ENCODE peak calls at places on chromosomes 16 and 17, in five cellular contexts. Y is ovary, K is A549, F is esophagus squamous epithelium, W is K562. H is an unnamed sample.
A peak's percentile ranks its signal among the peaks of the same experiment; 100 is the strongest.

GRCh38 chr17:14205992-14206461 is 30.6 kb downstream of the CDRT15 start:
- DNase-seq in Y (no peak), K (no peak), F (no peak), W (no peak), H (no peak)

GRCh38 chr16:12006637-12007036 is 30.1 kb downstream of the SNX29 start:
- DNase-seq in Y (no peak), K (no peak), W (no peak), F (no peak), H (no peak)

GRCh38 chr16:83970430-83970815 is 2.4 kb downstream of the NECAB2 start:
- DNase-seq in F (no peak), K (no peak), W (no peak), Y (no peak), H (no peak)

GRCh38 chr16:79211581-79211980 is 389.0 kb downstream of the MAF start:
- DNase-seq in F (no peak), K (no peak), W (no peak), Y (no peak), H (no peak)

GRCh38 chr17:41520821-41521521 is 2.3 kb upstream of the KRT15 start:
- DNase-seq in Y (no peak), W (peak; percentile 61), F (no peak), K (no peak), H (no peak)

GRCh38 chr17:7014995-7015586 is 2.7 kb downstream of the RNASEK start:
- DNase-seq in Y (no peak), W (no peak), F (no peak), K (no peak), H (no peak)

GRCh38 chr17:75218121-75218520 is 12.6 kb downstream of the NUP85 start:
- DNase-seq in W (no peak), Y (no peak), K (no peak), F (no peak), H (no peak)

GRCh38 chr16:3283525-3284447 is 495 bp downstream of the ZNF263 start:
- DNase-seq in K (no peak), F (no peak), W (no peak), Y (peak; percentile 65), H (no peak)

GRCh38 chr16:50469744-50470301 is 78.4 kb upstream of the NKD1 start:
- DNase-seq in K (no peak), Y (no peak), F (no peak), W (no peak), H (no peak)

GRCh38 chr16:1959269-1960039 is at the start of gene NDUFB10:
- DNase-seq in K (peak; percentile 76), F (peak; percentile 45), W (peak; percentile 91), Y (peak; percentile 95), H (peak; percentile 94)

GRCh38 chr16:81537721-81538561 is 93.3 kb downstream of the CMIP start:
- DNase-seq in Y (no peak), W (no peak), F (no peak), K (no peak), H (no peak)

GRCh38 chr16:3793161-3793576 is 75.8 kb upstream of the TRAP1 start:
- DNase-seq in F (no peak), Y (peak; percentile 65), K (no peak), W (no peak), H (no peak)

GRCh38 chr16:82016268-82016667 is 5.0 kb upstream of the SDR42E1 start:
- DNase-seq in F (no peak), Y (no peak), K (peak; percentile 36), W (peak; percentile 42), H (no peak)

GRCh38 chr17:20206591-20206990 is 197.4 kb downstream of the SPECC1 start:
- DNase-seq in K (peak; percentile 48), Y (no peak), F (no peak), W (no peak), H (no peak)

GRCh38 chr16:9119795-9120194 is 28.4 kb downstream of the HAPSTR1 start:
- DNase-seq in W (no peak), F (no peak), Y (no peak), K (no peak), H (no peak)

GRCh38 chr16:30924797-30925645 is 1.6 kb downstream of the FBXL19 start:
- DNase-seq in K (no peak), Y (no peak), F (no peak), W (no peak), H (no peak)

GRCh38 chr17:47324224-47325020 is 667 bp downstream of the EFCAB13 start:
- DNase-seq in F (no peak), W (no peak), K (peak; percentile 53), Y (peak; percentile 74), H (peak; percentile 29)

GRCh38 chr17:47318197-47318918 is 5.4 kb upstream of the EFCAB13 start:
- DNase-seq in K (no peak), Y (no peak), W (no peak), F (no peak), H (no peak)

GRCh38 chr17:47320879-47321502 is 2.8 kb upstream of the EFCAB13 start:
- DNase-seq in W (no peak), Y (no peak), K (no peak), F (no peak), H (no peak)

GRCh38 chr17:47325176-47325575 is 1.4 kb downstream of the EFCAB13 start:
- DNase-seq in Y (no peak), K (no peak), W (no peak), F (no peak), H (no peak)

DNA sequence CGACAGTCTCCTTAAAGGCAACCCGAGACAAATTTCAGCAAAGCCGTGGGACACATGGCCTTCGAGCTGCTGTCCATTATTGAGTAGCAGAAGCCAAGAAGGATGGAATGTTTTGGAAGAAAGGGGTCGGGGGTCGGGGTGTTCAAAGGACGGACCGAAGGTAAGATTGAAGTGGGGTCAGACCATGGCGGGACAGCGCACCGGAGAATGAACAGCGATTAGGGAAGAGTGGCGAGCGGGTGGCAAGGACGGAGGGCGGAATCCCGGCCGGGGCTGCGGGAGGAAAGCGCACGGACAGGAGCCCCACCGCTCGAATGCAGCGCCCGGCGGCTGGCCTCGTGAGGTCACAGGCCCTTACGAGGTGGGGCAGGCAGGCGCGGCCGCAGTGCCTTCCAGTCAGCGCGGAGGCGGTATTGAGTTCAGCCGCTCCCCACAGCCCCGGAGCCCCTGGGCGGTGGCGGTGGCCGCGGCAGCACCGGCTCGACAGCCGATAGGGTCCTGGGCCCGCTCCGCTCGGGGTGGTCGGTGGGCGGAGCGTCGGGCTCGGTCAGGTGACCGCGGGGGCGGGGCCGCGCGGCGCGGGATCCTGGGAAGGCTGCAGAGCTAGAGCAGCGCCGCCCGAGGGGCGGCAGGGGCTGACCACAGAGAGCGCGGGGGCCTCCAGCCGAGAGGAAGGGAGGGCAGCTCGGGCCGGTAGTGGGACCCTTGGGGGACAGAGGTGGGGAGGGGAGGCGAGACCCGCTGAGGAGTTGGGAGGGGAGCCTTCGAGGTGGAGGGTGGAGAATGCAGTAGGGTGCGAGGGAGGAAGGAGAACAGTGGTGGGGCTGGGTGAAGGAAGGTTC is at the start of gene EFCAB13:
- DNase-seq in Y (peak; percentile 94), W (peak; percentile 98), F (peak; percentile 28), K (peak; percentile 83), H (peak; percentile 60)
- TF ChIP-seq POLR2A in Y (peak; percentile 90), W (peak; percentile 89), F (peak; percentile 96), K (peak; percentile 86), H (no peak)

DNA sequence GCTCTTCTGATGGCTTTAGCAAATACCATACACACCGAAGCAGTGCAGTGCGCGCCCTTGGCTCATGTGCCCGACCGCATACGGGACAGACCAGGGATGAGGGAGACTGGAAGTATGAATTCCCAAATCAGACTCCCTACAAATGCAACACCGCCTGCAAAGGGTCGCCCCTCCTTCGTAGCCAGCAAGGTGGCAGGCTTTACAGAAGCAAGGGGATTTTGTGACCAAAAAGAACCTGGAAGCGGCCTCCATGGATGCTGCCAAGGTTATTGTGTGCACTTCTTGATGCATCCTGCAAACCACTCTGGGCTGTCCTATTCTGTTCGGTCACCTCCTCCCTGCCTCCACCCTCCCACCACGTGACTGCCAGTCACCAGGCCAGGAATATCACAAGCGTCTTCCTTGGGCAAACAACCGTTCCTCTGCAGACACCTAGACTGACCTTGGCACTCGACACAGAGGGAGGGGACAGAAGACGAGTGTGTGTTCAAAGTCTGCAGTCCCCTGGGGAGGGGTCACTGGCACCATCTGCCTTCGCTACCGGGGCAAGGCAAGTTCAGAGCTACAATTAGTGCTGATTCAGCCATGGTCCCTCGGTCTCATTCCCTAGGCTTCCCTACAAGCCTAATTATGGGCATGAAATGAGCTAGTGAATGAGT is 460.3 kb downstream of the SLC39A11 start:
- DNase-seq in W (no peak), Y (no peak), K (peak; percentile 85), F (no peak), H (no peak)
- TF ChIP-seq POLR2A in W (no peak), Y (no peak), K (no peak), F (no peak), H (no peak)

GRCh38 chr17:58325976-58326468 is 2.6 kb downstream of the TSPOAP1 start:
- DNase-seq in K (no peak), W (no peak), Y (no peak), F (no peak), H (no peak)
- TF ChIP-seq POLR2A in K (no peak), W (no peak), Y (no peak), F (no peak), H (no peak)

GRCh38 chr17:2213291-2213960 is 90.2 kb downstream of the SMG6 start:
- DNase-seq in F (no peak), Y (no peak), K (no peak), W (no peak), H (no peak)

GRCh38 chr17:2212328-2212981 is 91.1 kb downstream of the SMG6 start:
- DNase-seq in W (no peak), F (no peak), Y (no peak), K (no peak), H (no peak)

GRCh38 chr17:2214887-2215615 is 88.5 kb downstream of the SMG6 start:
- DNase-seq in K (no peak), Y (peak; percentile 67), W (no peak), F (no peak), H (no peak)

GRCh38 chr17:2215616-2216364 is 87.8 kb downstream of the SMG6 start:
- DNase-seq in W (no peak), Y (peak; percentile 82), K (no peak), F (no peak), H (peak; percentile 60)

DNA sequence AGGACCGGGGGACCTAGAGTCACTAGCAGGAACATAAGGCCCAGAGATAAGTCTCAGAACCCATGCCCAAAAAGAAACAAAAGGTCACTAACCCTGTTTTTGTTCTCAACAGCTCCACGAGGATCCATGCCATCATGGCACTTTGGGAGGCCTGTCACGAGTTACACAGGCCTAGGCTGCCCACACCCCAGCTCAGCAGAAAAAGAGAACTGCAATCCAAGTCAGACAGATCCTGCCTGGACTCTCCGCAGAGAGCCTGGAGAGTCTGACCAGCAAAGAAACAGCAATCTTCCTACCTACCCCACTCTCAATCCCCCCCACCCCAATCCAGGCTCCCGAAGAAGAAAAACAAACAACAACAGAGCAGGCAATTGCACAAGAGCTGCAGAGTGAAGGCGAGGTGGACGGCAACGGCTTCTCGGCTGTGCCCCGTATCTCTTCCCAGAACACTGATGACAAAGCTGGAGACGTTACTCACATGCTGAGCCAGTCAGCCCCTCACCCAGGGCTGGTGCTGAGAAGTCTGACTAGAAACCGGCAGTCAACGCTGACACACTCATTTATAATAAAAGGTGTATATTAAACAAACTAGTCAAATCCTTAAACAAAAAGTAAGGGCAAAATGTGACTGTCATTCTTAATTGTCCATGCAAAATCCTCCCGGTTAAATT is 89.4 kb downstream of the SMG6 start:
- DNase-seq in F (no peak), W (peak; percentile 20), Y (peak; percentile 60), K (no peak), H (no peak)
- TF ChIP-seq POLR2A in F (no peak), W (no peak), Y (peak; percentile 38), K (no peak), H (no peak)

GRCh38 chr16:56356276-56357241 is 68.8 kb downstream of the AMFR start:
- DNase-seq in K (peak; percentile 91), Y (peak; percentile 85), F (peak; percentile 22), W (peak; percentile 80), H (peak; percentile 95)
- TF ChIP-seq POLR2A in K (no peak), Y (no peak), F (no peak), W (no peak), H (no peak)

H was measured in GM12891.